ENCODE peak calls at places on chromosome X, in ten cellular contexts. E is GM20000; C is T-helper 9 cell; V is activated T-cell treated with anti-CD3 and anti-CD28 coated beads for 24 hours; F is activated gamma-delta T cell; D is stimulated activated CD4-positive, alpha-beta T cell treated with anti-CD3 and anti-CD28 coated beads, TNF-alpha, amount 100 ng/mL, for 4 hours; K is NCI-H748 treated with DMSO at 0.1 percent for 48 hours; U is tibial artery; S is SK-N-SH; P is immature natural killer cell. H is an unnamed sample.

GRCh38 chrX:10243056-10243455 is 86.3 kb downstream of the CLCN4 start:
- DNase-seq in E (no peak), C (no peak), V (no peak), F (no peak), D (no peak), K (peak), U (no peak), S (no peak), P (no peak), H (no peak)

GRCh38 chrX:2500681-2501151 is at the start of the genes DHRSX and ZBED1:
- DNase-seq in E (peak), C (peak), V (peak), F (no peak), D (peak), K (no peak), U (no peak), S (peak), P (peak), H (peak)

GRCh38 chrX:155086961-155087735 is 15.8 kb downstream of the BRCC3 start:
- DNase-seq in E (no peak), C (no peak), V (no peak), F (no peak), D (no peak), K (no peak), U (no peak), S (no peak), P (no peak), H (no peak)

GRCh38 chrX:117701050-117701449 is 415.6 kb downstream of the KLHL13 start:
- DNase-seq in E (no peak), C (no peak), V (no peak), F (no peak), D (no peak), K (no peak), U (no peak), S (no peak), P (no peak), H (no peak)

GRCh38 chrX:78029663-78030062 is 60.2 kb upstream of the PGAM4 start:
- DNase-seq in E (peak), C (no peak), V (no peak), F (no peak), D (no peak), K (peak), U (no peak), S (peak), P (no peak), H (no peak)

GRCh38 chrX:2710496-2710895 is 19.4 kb downstream of the CD99 start:
- DNase-seq in E (no peak), C (no peak), V (no peak), F (no peak), D (no peak), K (no peak), U (no peak), S (no peak), P (no peak), H (no peak)

GRCh38 chrX:10381218-10381617 is 224.4 kb downstream of the CLCN4 start:
- DNase-seq in E (no peak), C (no peak), V (no peak), F (no peak), D (no peak), K (no peak), U (no peak), S (no peak), P (no peak), H (no peak)

GRCh38 chrX:104482757-104483156 is 83.2 kb upstream of the IL1RAPL2 start:
- DNase-seq in E (no peak), C (no peak), V (no peak), F (no peak), D (no peak), K (no peak), U (no peak), S (no peak), P (no peak), H (no peak)

GRCh38 chrX:40388441-40388840 is 192.3 kb upstream of the ATP6AP2 start:
- DNase-seq in E (no peak), C (no peak), V (no peak), F (no peak), D (no peak), K (no peak), U (no peak), S (no peak), P (no peak), H (no peak)

GRCh38 chrX:106897259-106897658 is 5.9 kb downstream of the RIPPLY1 start:
- DNase-seq in E (no peak), C (no peak), V (no peak), F (no peak), D (no peak), K (no peak), U (no peak), S (no peak), P (no peak), H (no peak)

GRCh38 chrX:63679432-63679831 is 105.6 kb downstream of the ARHGEF9 start:
- DNase-seq in E (no peak), C (no peak), V (no peak), F (no peak), D (no peak), K (no peak), U (no peak), S (no peak), P (no peak), H (no peak)

GRCh38 chrX:39577976-39578962 is 519.5 kb downstream of the BCOR start:
- DNase-seq in E (peak), C (no peak), V (peak), F (no peak), D (peak), K (no peak), U (peak), S (no peak), P (no peak), H (peak)

GRCh38 chrX:18146954-18147353 is 73.7 kb downstream of the BEND2 start:
- DNase-seq in E (peak), C (no peak), V (no peak), F (no peak), D (no peak), K (no peak), U (no peak), S (no peak), P (no peak), H (no peak)

GRCh38 chrX:97850911-97851310 is 967.2 kb downstream of the RPA4 start:
- DNase-seq in E (no peak), C (no peak), V (no peak), F (no peak), D (no peak), K (no peak), U (no peak), S (no peak), P (no peak), H (no peak)

GRCh38 chrX:95703696-95704095 is 980.9 kb upstream of the DIAPH2 start:
- DNase-seq in E (no peak), C (no peak), V (no peak), F (no peak), D (no peak), K (no peak), U (no peak), S (no peak), P (no peak), H (no peak)

GRCh38 chrX:110045421-110045820 is 42.5 kb downstream of the TMEM164 start:
- DNase-seq in E (no peak), C (no peak), V (no peak), F (no peak), D (no peak), K (no peak), U (no peak), S (no peak), P (no peak), H (no peak)

GRCh38 chrX:35699642-35700041 is 98.5 kb upstream of the MAGEB16 start:
- DNase-seq in E (no peak), C (no peak), V (no peak), F (no peak), D (no peak), K (no peak), U (no peak), S (no peak), P (no peak), H (no peak)

GRCh38 chrX:36198575-36198974 is 279.0 kb downstream of the CFAP47 start:
- DNase-seq in E (no peak), C (no peak), V (no peak), F (no peak), D (no peak), K (no peak), U (no peak), S (no peak), P (no peak), H (no peak)

GRCh38 chrX:134423606-134424005 is 36.4 kb upstream of the HPRT1 start:
- DNase-seq in E (no peak), C (no peak), V (no peak), F (no peak), D (no peak), K (no peak), U (no peak), S (peak), P (no peak), H (no peak)

GRCh38 chrX:47184486-47184885 is 9.1 kb upstream of the UBA1 start:
- DNase-seq in E (no peak), C (no peak), V (no peak), F (no peak), D (no peak), K (no peak), U (no peak), S (no peak), P (no peak), H (no peak)

GRCh38 chrX:9312922-9313867 is 151.7 kb upstream of the TBL1X start:
- DNase-seq in E (peak), C (peak), V (peak), F (no peak), D (peak), K (no peak), U (peak), S (peak), P (peak), H (peak)

GRCh38 chrX:151543706-151544105 is 19.8 kb upstream of the PASD1 start:
- DNase-seq in E (no peak), C (no peak), V (no peak), F (no peak), D (no peak), K (no peak), U (no peak), S (no peak), P (no peak), H (no peak)

GRCh38 chrX:57445046-57445445 is 146.8 kb upstream of the ZXDB start:
- DNase-seq in E (no peak), C (no peak), V (no peak), F (no peak), D (no peak), K (no peak), U (no peak), S (no peak), P (no peak), H (no peak)

GRCh38 chrX:129777218-129777768 is 2.5 kb upstream of the SASH3 start:
- DNase-seq in E (peak), C (peak), V (no peak), F (peak), D (no peak), K (no peak), U (peak), S (no peak), P (peak), H (no peak)

GRCh38 chrX:135275973-135276372 is 24.1 kb downstream of the ETDA start:
- DNase-seq in E (no peak), C (no peak), V (no peak), F (no peak), D (no peak), K (no peak), U (no peak), S (no peak), P (no peak), H (no peak)

GRCh38 chrX:10612215-10612614 is 8.2 kb downstream of the MID1 start:
- DNase-seq in E (no peak), C (no peak), V (no peak), F (no peak), D (no peak), K (no peak), U (no peak), S (no peak), P (no peak), H (no peak)

GRCh38 chrX:51742586-51742985 is 656 bp upstream of the GSPT2 start:
- DNase-seq in E (no peak), C (no peak), V (no peak), F (no peak), D (no peak), K (no peak), U (no peak), S (peak), P (no peak), H (no peak)

GRCh38 chrX:95318882-95319281 is 1365.8 kb upstream of the DIAPH2 start:
- DNase-seq in E (peak), C (no peak), V (no peak), F (no peak), D (no peak), K (no peak), U (no peak), S (peak), P (no peak), H (no peak)

GRCh38 chrX:56793533-56794320 is 64.7 kb downstream of the NBDY start:
- DNase-seq in E (no peak), C (no peak), V (no peak), F (no peak), D (no peak), K (no peak), U (no peak), S (peak), P (no peak), H (peak)

GRCh38 chrX:118758511-118758910 is 31.1 kb downstream of the IL13RA1 start:
- DNase-seq in E (no peak), C (no peak), V (no peak), F (no peak), D (no peak), K (no peak), U (no peak), S (no peak), P (no peak), H (no peak)